ENCODE peak calls at places on chromosomes 4 and X, in eight cellular contexts. One of them, this sample, is unnamed.

GRCh38 chrX:119989905-119990408 is 46.4 kb upstream of the NKAP start:
- DNase-seq in K562: no peak
- DNase-seq in GM12878: no peak
- DNase-seq in HepG2: no peak
- DNase-seq in HCT116: no peak
- DNase-seq in SK-N-SH: no peak
- DNase-seq in GM23338: peak
- DNase-seq in Panc1: no peak
- DNase-seq in this sample: no peak

GRCh38 chr4:79700356-79700755 is 292.3 kb upstream of the GK2 start:
- DNase-seq in Panc1: no peak
- DNase-seq in K562: no peak
- DNase-seq in HepG2: no peak
- DNase-seq in HCT116: no peak
- DNase-seq in SK-N-SH: no peak
- DNase-seq in GM12878: no peak
- DNase-seq in GM23338: no peak
- DNase-seq in this sample: no peak

GRCh38 chr4:183328832-183329231 is 6.6 kb upstream of the CLDN24 start:
- DNase-seq in GM23338: no peak
- DNase-seq in K562: no peak
- DNase-seq in HepG2: peak
- DNase-seq in SK-N-SH: no peak
- DNase-seq in GM12878: no peak
- DNase-seq in HCT116: no peak
- DNase-seq in Panc1: no peak
- DNase-seq in this sample: no peak

GRCh38 chrX:153474718-153475117 is 4.3 kb upstream of the HAUS7 start:
- DNase-seq in K562: peak
- DNase-seq in HepG2: no peak
- DNase-seq in GM23338: peak
- DNase-seq in GM12878: no peak
- DNase-seq in Panc1: no peak
- DNase-seq in SK-N-SH: no peak
- DNase-seq in HCT116: no peak
- DNase-seq in this sample: peak

GRCh38 chrX:26922278-26922677 is 540.9 kb downstream of the PPP4R3C start:
- DNase-seq in HCT116: no peak
- DNase-seq in SK-N-SH: no peak
- DNase-seq in HepG2: no peak
- DNase-seq in K562: no peak
- DNase-seq in GM12878: no peak
- DNase-seq in Panc1: no peak
- DNase-seq in GM23338: no peak
- DNase-seq in this sample: no peak

GRCh38 chrX:21770631-21771321 is 12.9 kb upstream of the SMPX start:
- DNase-seq in HCT116: peak
- DNase-seq in Panc1: no peak
- DNase-seq in GM23338: peak
- DNase-seq in HepG2: peak
- DNase-seq in GM12878: no peak
- DNase-seq in SK-N-SH: no peak
- DNase-seq in K562: peak
- DNase-seq in this sample: no peak

GRCh38 chrX:102985182-102985581 is 48.1 kb downstream of the RAB40AL start:
- DNase-seq in GM12878: no peak
- DNase-seq in HepG2: no peak
- DNase-seq in SK-N-SH: no peak
- DNase-seq in HCT116: no peak
- DNase-seq in K562: no peak
- DNase-seq in GM23338: no peak
- DNase-seq in Panc1: no peak
- DNase-seq in this sample: peak

GRCh38 chrX:84155938-84156337 is 32.1 kb downstream of the RPS6KA6 start:
- DNase-seq in HCT116: no peak
- DNase-seq in K562: no peak
- DNase-seq in GM23338: no peak
- DNase-seq in GM12878: no peak
- DNase-seq in HepG2: no peak
- DNase-seq in SK-N-SH: no peak
- DNase-seq in Panc1: no peak
- DNase-seq in this sample: no peak

GRCh38 chr4:114364857-114365256 is 233.8 kb upstream of the UGT8 start:
- DNase-seq in Panc1: no peak
- DNase-seq in HCT116: no peak
- DNase-seq in SK-N-SH: no peak
- DNase-seq in HepG2: no peak
- DNase-seq in K562: no peak
- DNase-seq in GM23338: peak
- DNase-seq in GM12878: no peak
- DNase-seq in this sample: no peak

GRCh38 chrX:14923761-14924160 is 50.5 kb downstream of the MOSPD2 start:
- DNase-seq in Panc1: no peak
- DNase-seq in HCT116: no peak
- DNase-seq in GM12878: no peak
- DNase-seq in HepG2: no peak
- DNase-seq in SK-N-SH: no peak
- DNase-seq in GM23338: no peak
- DNase-seq in K562: no peak
- DNase-seq in this sample: no peak

GRCh38 chr4:38753021-38753806 is 29.6 kb downstream of the TLR10 start:
- DNase-seq in SK-N-SH: peak
- DNase-seq in HCT116: peak
- DNase-seq in GM12878: no peak
- DNase-seq in K562: peak
- DNase-seq in GM23338: peak
- DNase-seq in Panc1: no peak
- DNase-seq in HepG2: peak
- DNase-seq in this sample: no peak

GRCh38 chr4:152961752-152962117 is 25.6 kb downstream of the FHDC1 start:
- DNase-seq in K562: no peak
- DNase-seq in HepG2: no peak
- DNase-seq in Panc1: no peak
- DNase-seq in GM23338: no peak
- DNase-seq in GM12878: no peak
- DNase-seq in SK-N-SH: no peak
- DNase-seq in HCT116: no peak
- DNase-seq in this sample: no peak

DNA sequence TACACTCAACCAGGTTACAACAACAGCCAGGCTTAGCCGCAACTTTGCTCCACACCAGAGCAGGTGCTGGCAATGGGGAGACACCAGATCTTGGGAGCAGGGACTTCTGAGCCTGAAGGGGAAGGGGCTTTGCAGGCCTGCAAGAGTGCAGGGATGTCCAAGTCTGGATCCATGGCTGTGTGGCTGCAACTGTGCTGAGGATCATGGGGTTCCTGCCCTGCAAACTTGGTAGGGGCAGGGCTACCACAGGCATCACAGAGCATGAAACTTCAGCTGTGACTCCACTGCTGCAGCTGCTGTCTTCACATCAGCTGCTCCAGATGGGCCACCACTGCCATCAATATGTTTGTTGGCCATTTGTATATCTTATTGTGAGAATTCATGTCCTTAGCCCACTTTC is 340.4 kb downstream of the FSTL5 start:
- DNase-seq in SK-N-SH: no peak
- DNase-seq in HepG2: no peak
- DNase-seq in GM23338: no peak
- DNase-seq in HCT116: no peak
- DNase-seq in GM12878: no peak
- DNase-seq in K562: no peak
- DNase-seq in Panc1: no peak
- DNase-seq in this sample: no peak
- TF ChIP-seq REST in SK-N-SH: no peak
- TF ChIP-seq REST in HepG2: no peak
- TF ChIP-seq REST in GM23338: no peak
- TF ChIP-seq REST in HCT116: no peak
- TF ChIP-seq REST in GM12878: no peak
- TF ChIP-seq REST in K562: no peak
- TF ChIP-seq REST in Panc1: no peak
- TF ChIP-seq REST in this sample: no peak

GRCh38 chrX:111616786-111617185 is 64.2 kb upstream of the ALG13 start:
- DNase-seq in GM12878: no peak
- DNase-seq in HCT116: no peak
- DNase-seq in SK-N-SH: no peak
- DNase-seq in HepG2: no peak
- DNase-seq in K562: no peak
- DNase-seq in GM23338: no peak
- DNase-seq in Panc1: no peak
- DNase-seq in this sample: no peak
- TF ChIP-seq POLR2AphosphoS5 in GM12878: no peak
- TF ChIP-seq POLR2AphosphoS5 in HCT116: no peak
- TF ChIP-seq POLR2AphosphoS5 in SK-N-SH: no peak
- TF ChIP-seq POLR2AphosphoS5 in HepG2: no peak
- TF ChIP-seq POLR2AphosphoS5 in K562: no peak
- TF ChIP-seq POLR2AphosphoS5 in GM23338: no peak
- TF ChIP-seq POLR2AphosphoS5 in Panc1: no peak
- TF ChIP-seq POLR2AphosphoS5 in this sample: no peak

GRCh38 chr4:171142045-171142444 is 671.2 kb upstream of the GALNTL6 start:
- DNase-seq in GM23338: no peak
- DNase-seq in HCT116: no peak
- DNase-seq in SK-N-SH: no peak
- DNase-seq in Panc1: no peak
- DNase-seq in K562: no peak
- DNase-seq in HepG2: no peak
- DNase-seq in GM12878: no peak
- DNase-seq in this sample: no peak
- TF ChIP-seq REST in GM23338: no peak
- TF ChIP-seq REST in HCT116: no peak
- TF ChIP-seq REST in SK-N-SH: no peak
- TF ChIP-seq REST in Panc1: no peak
- TF ChIP-seq REST in K562: no peak
- TF ChIP-seq REST in HepG2: no peak
- TF ChIP-seq REST in GM12878: no peak
- TF ChIP-seq REST in this sample: no peak

GRCh38 chrX:6446588-6446987 is 88.3 kb downstream of the VCX3A start:
- DNase-seq in K562: no peak
- DNase-seq in HCT116: no peak
- DNase-seq in Panc1: no peak
- DNase-seq in SK-N-SH: no peak
- DNase-seq in GM23338: no peak
- DNase-seq in HepG2: no peak
- DNase-seq in GM12878: no peak
- DNase-seq in this sample: no peak
- TF ChIP-seq POLR2AphosphoS5 in K562: no peak
- TF ChIP-seq POLR2AphosphoS5 in HCT116: no peak
- TF ChIP-seq POLR2AphosphoS5 in Panc1: no peak
- TF ChIP-seq POLR2AphosphoS5 in SK-N-SH: no peak
- TF ChIP-seq POLR2AphosphoS5 in GM23338: no peak
- TF ChIP-seq POLR2AphosphoS5 in HepG2: no peak
- TF ChIP-seq POLR2AphosphoS5 in GM12878: no peak
- TF ChIP-seq POLR2AphosphoS5 in this sample: no peak

GRCh38 chr4:151631349-151631748 is 129.5 kb downstream of the GATB start:
- DNase-seq in GM12878: no peak
- DNase-seq in HepG2: no peak
- DNase-seq in GM23338: no peak
- DNase-seq in HCT116: no peak
- DNase-seq in SK-N-SH: no peak
- DNase-seq in Panc1: no peak
- DNase-seq in K562: no peak
- DNase-seq in this sample: no peak

GRCh38 chr4:151624606-151625565 is 135.9 kb downstream of the GATB start:
- DNase-seq in K562: no peak
- DNase-seq in GM23338: no peak
- DNase-seq in GM12878: no peak
- DNase-seq in Panc1: no peak
- DNase-seq in HCT116: no peak
- DNase-seq in HepG2: no peak
- DNase-seq in SK-N-SH: no peak
- DNase-seq in this sample: no peak

GRCh38 chr4:151626228-151626627 is 134.6 kb downstream of the GATB start:
- DNase-seq in Panc1: no peak
- DNase-seq in SK-N-SH: no peak
- DNase-seq in GM23338: no peak
- DNase-seq in HepG2: no peak
- DNase-seq in HCT116: no peak
- DNase-seq in GM12878: no peak
- DNase-seq in K562: no peak
- DNase-seq in this sample: no peak

GRCh38 chr4:151629097-151629783 is 131.6 kb downstream of the GATB start:
- DNase-seq in HepG2: no peak
- DNase-seq in SK-N-SH: no peak
- DNase-seq in HCT116: no peak
- DNase-seq in Panc1: no peak
- DNase-seq in GM12878: no peak
- DNase-seq in GM23338: no peak
- DNase-seq in K562: no peak
- DNase-seq in this sample: no peak

GRCh38 chr4:151627491-151627890 is 133.3 kb downstream of the GATB start:
- DNase-seq in SK-N-SH: no peak
- DNase-seq in K562: no peak
- DNase-seq in HCT116: no peak
- DNase-seq in Panc1: no peak
- DNase-seq in GM23338: no peak
- DNase-seq in HepG2: no peak
- DNase-seq in GM12878: no peak
- DNase-seq in this sample: no peak
- TF ChIP-seq REST in SK-N-SH: no peak
- TF ChIP-seq REST in K562: no peak
- TF ChIP-seq REST in HCT116: no peak
- TF ChIP-seq REST in Panc1: no peak
- TF ChIP-seq REST in GM23338: no peak
- TF ChIP-seq REST in HepG2: no peak
- TF ChIP-seq REST in GM12878: no peak
- TF ChIP-seq REST in this sample: no peak